ENCODE peak calls at places on chromosomes 11 and 22, in eight cellular contexts. S is NCI-H1092; D is immature natural killer cell; B is stimulated activated CD4-positive, alpha-beta T cell treated with anti-CD3 and anti-CD28 coated beads, Interleukin-15, amount 100 ng/mL, for 24 hours; P is GM10248; N is cardiac fibroblast; O is D341Med; H is heart right ventricle. I is an unnamed sample.

GRCh38 chr22:45645526-45646414 is 25.9 kb upstream of the ATXN10 start:
- DNase-seq in S (no peak), N (peak), H (peak), P (peak), D (peak), O (peak), B (peak), I (no peak)

GRCh38 chr11:68659158-68659921 is 25.0 kb upstream of the GAL start:
- DNase-seq in N (peak), D (no peak), O (no peak), B (no peak), P (no peak), S (peak), H (peak), I (no peak)

GRCh38 chr11:843818-844692 is 1.4 kb downstream of the TSPAN4 start:
- DNase-seq in S (no peak), H (peak), P (no peak), O (no peak), D (peak), N (peak), B (no peak), I (peak)

GRCh38 chr11:65501530-65502273 is 2.9 kb downstream of the MALAT1 start:
- DNase-seq in P (no peak), N (peak), D (peak), H (no peak), S (no peak), O (no peak), B (no peak), I (no peak)

GRCh38 chr22:42939941-42940653 is 74.9 kb downstream of the PACSIN2 start:
- DNase-seq in B (no peak), D (no peak), O (no peak), H (no peak), S (no peak), N (peak), P (no peak), I (no peak)

GRCh38 chr11:65791719-65792213 is 4.9 kb downstream of the OVOL1 start:
- DNase-seq in D (peak), O (no peak), N (no peak), H (no peak), P (peak), B (peak), S (no peak), I (no peak)

GRCh38 chr11:66556086-66556485 is 9.4 kb downstream of the ACTN3 start:
- DNase-seq in S (no peak), N (no peak), D (no peak), P (no peak), H (no peak), O (no peak), B (no peak), I (no peak)

GRCh38 chr22:29194269-29194668 is 11.4 kb upstream of the EMID1 start:
- DNase-seq in P (no peak), O (peak), S (no peak), H (no peak), N (no peak), B (no peak), D (no peak), I (no peak)

GRCh38 chr11:88068848-88069554 is 106.2 kb downstream of the RAB38 start:
- DNase-seq in N (no peak), H (no peak), O (no peak), P (no peak), S (no peak), B (no peak), D (no peak), I (no peak)

GRCh38 chr22:38353142-38353629 is 36.0 kb upstream of the CSNK1E start:
- DNase-seq in D (peak), N (peak), P (peak), O (peak), S (peak), B (peak), H (peak), I (no peak)

GRCh38 chr11:61725632-61726280 is 26.7 kb upstream of the MYRF start:
- DNase-seq in H (no peak), B (no peak), D (no peak), P (no peak), N (peak), S (no peak), O (no peak), I (no peak)

GRCh38 chr22:43956805-43957463 is 1.7 kb downstream of the SAMM50 start:
- DNase-seq in H (peak), D (no peak), S (no peak), O (no peak), B (no peak), N (peak), P (no peak), I (no peak)

GRCh38 chr11:33931032-33931431 is 39.2 kb upstream of the LMO2 start:
- DNase-seq in S (no peak), N (no peak), H (no peak), O (no peak), D (no peak), P (no peak), B (no peak), I (no peak)

GRCh38 chr11:18844753-18845367 is 53.3 kb upstream of the PTPN5 start:
- DNase-seq in B (no peak), S (no peak), O (peak), P (peak), D (no peak), H (no peak), N (peak), I (no peak)

GRCh38 chr22:24584871-24585411 is 7.9 kb downstream of the LRRC75B start:
- DNase-seq in P (no peak), B (no peak), H (no peak), O (no peak), S (no peak), N (no peak), D (no peak), I (no peak)

GRCh38 chr11:2998073-2998850 is 6.1 kb upstream of the NAP1L4 start:
- DNase-seq in N (no peak), O (no peak), D (no peak), B (no peak), P (no peak), S (no peak), H (no peak), I (peak)

GRCh38 chr11:62399172-62399867 is 19.5 kb upstream of the SCGB1A1 start:
- DNase-seq in N (no peak), P (no peak), S (no peak), D (no peak), B (no peak), O (no peak), H (no peak), I (peak)

GRCh38 chr11:117820071-117820470 is 4.5 kb downstream of the FXYD2 start:
- DNase-seq in H (no peak), N (no peak), B (no peak), D (no peak), P (no peak), S (no peak), O (no peak), I (no peak)

GRCh38 chr22:37926358-37926757 is 20.3 kb downstream of the MICALL1 start:
- DNase-seq in N (no peak), S (no peak), O (no peak), P (no peak), B (no peak), D (no peak), H (no peak), I (no peak)

GRCh38 chr11:116073854-116074837 is 569.9 kb upstream of the CADM1 start:
- DNase-seq in B (no peak), H (peak), O (no peak), S (peak), D (no peak), P (peak), N (peak), I (no peak)